ENCODE peak calls at places on chromosome 10, in seven cellular contexts. P is H1, Y is GM12878, K is SK-N-SH, W is K562, V is HepG2, B is GM12891. X is an unnamed sample.

GRCh38 chr10:73159038-73159648 is 8.7 kb downstream of the ECD start:
- DNase-seq in B (no peak), P (peak; percentile 3), K (peak; percentile 59), Y (peak; percentile 30), W (peak; percentile 70), V (peak; percentile 59), X (peak; percentile 25)

GRCh38 chr10:125370578-125370977 is 210.2 kb upstream of the CTBP2 start:
- DNase-seq in Y (no peak), B (no peak), K (no peak), V (no peak), P (peak; percentile 88), W (peak; percentile 53), X (no peak)

GRCh38 chr10:29783211-29783947 is 148.6 kb upstream of the SVIL start:
- DNase-seq in Y (no peak), V (no peak), B (no peak), W (no peak), K (no peak), P (no peak), X (no peak)

GRCh38 chr10:92387289-92387940 is 96.4 kb downstream of the MARCHF5 start:
- DNase-seq in K (peak; percentile 29), V (peak; percentile 65), Y (no peak), W (peak; percentile 86), B (no peak), P (peak; percentile 71), X (no peak)

GRCh38 chr10:76397210-76397881 is 965.9 kb downstream of the LRMDA start:
- DNase-seq in V (no peak), P (no peak), Y (no peak), W (no peak), K (no peak), B (no peak), X (no peak)

GRCh38 chr10:132158810-132159209 is 27.9 kb upstream of the DPYSL4 start:
- DNase-seq in W (no peak), Y (no peak), K (peak; percentile 71), V (no peak), P (no peak), B (no peak), X (no peak)

GRCh38 chr10:6204341-6205191 is 1.8 kb downstream of the PFKFB3 start:
- DNase-seq in B (no peak), P (no peak), W (no peak), V (no peak), K (peak; percentile 54), Y (no peak), X (no peak)

GRCh38 chr10:89814278-89814677 is 112.9 kb downstream of the KIF20B start:
- DNase-seq in B (no peak), K (no peak), P (no peak), Y (no peak), W (no peak), V (peak; percentile 93), X (no peak)

GRCh38 chr10:44348496-44348895 is 36.4 kb downstream of the CXCL12 start:
- DNase-seq in K (no peak), B (no peak), P (no peak), V (no peak), W (no peak), Y (no peak), X (no peak)

GRCh38 chr10:127976701-127977367 is 69.9 kb downstream of the PTPRE start:
- DNase-seq in Y (no peak), P (no peak), K (peak; percentile 46), W (no peak), B (no peak), V (no peak), X (no peak)

GRCh38 chr10:62047960-62048383 is 146.5 kb downstream of the ARID5B start:
- DNase-seq in Y (no peak), W (no peak), B (no peak), K (no peak), V (peak; percentile 25), P (no peak), X (no peak)

GRCh38 chr10:3754727-3755439 is 30.1 kb downstream of the KLF6 start:
- DNase-seq in W (peak; percentile 42), P (no peak), B (no peak), V (peak; percentile 60), Y (no peak), K (no peak), X (no peak)

GRCh38 chr10:44391981-44392380 is 7.1 kb upstream of the CXCL12 start:
- DNase-seq in V (no peak), B (no peak), P (no peak), W (no peak), K (no peak), Y (no peak), X (no peak)

GRCh38 chr10:132877473-132877872 is 64.9 kb downstream of the CFAP46 start:
- DNase-seq in Y (no peak), W (no peak), B (no peak), V (no peak), K (no peak), P (no peak), X (no peak)

GRCh38 chr10:10361486-10361885 is 656.2 kb upstream of the CELF2 start:
- DNase-seq in P (peak; percentile 47), B (no peak), K (no peak), Y (no peak), V (no peak), W (no peak), X (no peak)

GRCh38 chr10:26044123-26044749 is 110.2 kb downstream of the MYO3A start:
- DNase-seq in Y (no peak), B (no peak), W (no peak), V (no peak), K (no peak), P (no peak), X (no peak)

GRCh38 chr10:46073564-46073963 is 27.5 kb upstream of the MSMB start:
- DNase-seq in V (no peak), W (no peak), Y (no peak), P (no peak), B (no peak), K (no peak), X (no peak)

GRCh38 chr10:46077616-46078268 is 31.7 kb upstream of the MSMB start:
- DNase-seq in P (no peak), Y (no peak), V (no peak), K (no peak), B (no peak), W (no peak), X (no peak)

GRCh38 chr10:46074547-46074946 is 28.5 kb upstream of the MSMB start:
- DNase-seq in K (no peak), Y (no peak), V (no peak), B (no peak), W (no peak), P (no peak), X (no peak)

GRCh38 chr10:46077141-46077554 is 31.1 kb upstream of the MSMB start:
- DNase-seq in P (no peak), B (no peak), Y (no peak), V (no peak), W (no peak), K (no peak), X (no peak)

GRCh38 chr10:46075869-46076268 is 29.8 kb upstream of the MSMB start:
- DNase-seq in K (no peak), Y (no peak), P (no peak), B (no peak), V (no peak), W (no peak), X (no peak)
- TF ChIP-seq TAF1 in K (no peak), Y (no peak), P (no peak), B (no peak), V (no peak), W (no peak), X (no peak)

GRCh38 chr10:71494980-71495381 is 98.3 kb downstream of the CDH23 start:
- DNase-seq in Y (peak; percentile 34), V (no peak), W (no peak), B (peak; percentile 40), P (no peak), K (no peak), X (no peak)

GRCh38 chr10:71494470-71494869 is 97.8 kb downstream of the CDH23 start:
- DNase-seq in P (no peak), V (no peak), W (no peak), B (no peak), K (no peak), Y (no peak), X (no peak)

GRCh38 chr10:71489077-71489476 is 92.4 kb downstream of the CDH23 start:
- DNase-seq in B (no peak), W (no peak), Y (no peak), P (no peak), K (no peak), V (no peak), X (no peak)

GRCh38 chr10:71493741-71494140 is 97.0 kb downstream of the CDH23 start:
- DNase-seq in Y (no peak), P (no peak), B (no peak), V (no peak), W (no peak), K (no peak), X (no peak)

DNA sequence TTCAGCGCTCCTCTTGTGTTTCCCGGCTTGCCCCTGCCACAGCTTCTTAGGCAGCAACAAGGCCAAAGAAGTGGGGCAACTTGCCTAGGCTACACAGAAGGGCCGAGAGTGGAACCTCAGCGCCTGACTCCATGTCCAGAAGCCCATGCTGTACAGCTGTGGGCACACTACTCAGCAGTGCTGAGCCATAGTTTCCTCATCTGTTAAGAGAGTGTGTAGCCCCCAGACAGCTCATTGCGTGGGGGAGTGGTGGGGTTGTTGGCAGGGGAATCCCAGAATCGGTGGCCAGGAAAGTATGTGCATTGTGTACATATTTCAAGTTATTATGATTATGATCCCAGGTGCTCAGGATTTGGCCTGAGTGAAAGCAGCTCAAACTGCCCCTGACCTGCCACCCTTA is 96.2 kb downstream of the CDH23 start:
- DNase-seq in V (no peak), B (no peak), K (no peak), Y (no peak), P (no peak), W (no peak), X (no peak)
- TF ChIP-seq TAF1 in V (no peak), B (no peak), K (no peak), Y (no peak), P (no peak), W (no peak), X (no peak)

DNA sequence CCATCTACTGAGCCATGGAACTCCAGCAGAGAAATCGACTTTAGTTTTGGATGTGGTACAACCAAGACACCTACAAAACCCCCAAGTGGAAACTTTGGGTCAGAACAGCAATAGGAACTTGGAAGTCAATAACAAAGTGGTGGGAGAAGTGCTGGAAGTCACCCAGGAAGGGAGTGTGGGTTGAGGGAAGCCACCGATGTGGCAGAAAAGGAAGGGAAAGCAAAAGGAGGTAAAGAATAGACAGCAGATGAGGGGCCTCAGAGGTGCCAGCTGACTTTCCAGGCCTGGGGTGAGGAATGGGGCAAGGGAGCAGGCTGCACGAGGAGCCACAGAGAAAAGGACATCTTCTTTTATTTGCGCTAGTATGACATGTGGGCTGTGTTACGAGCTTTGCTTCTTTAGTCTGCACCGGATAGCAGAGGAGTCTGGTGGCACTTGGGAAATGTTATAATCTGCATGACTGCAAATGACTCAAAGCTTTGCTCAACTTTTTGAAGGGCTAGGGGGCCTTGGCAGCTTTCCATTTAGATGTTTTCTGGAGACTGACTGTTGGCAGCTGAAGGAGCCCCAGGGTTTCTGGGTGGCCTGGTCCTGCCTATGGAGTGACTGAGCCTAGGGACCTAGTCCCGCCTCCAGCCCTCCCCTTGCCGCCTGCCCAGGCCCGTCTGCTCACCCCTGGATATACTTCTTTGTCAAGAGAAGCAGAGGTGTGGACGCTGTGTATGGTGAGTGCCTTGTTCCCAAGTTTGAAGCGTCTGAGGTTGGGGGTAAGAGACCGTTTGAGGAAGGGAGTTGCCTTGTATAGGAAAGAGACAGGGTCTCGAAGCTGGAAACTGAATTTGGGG is 5.0 kb downstream of the PRXL2A start:
- DNase-seq in W (no peak), Y (no peak), B (no peak), P (no peak), V (no peak), K (peak; percentile 55), X (no peak)
- TF ChIP-seq TAF1 in W (no peak), Y (no peak), B (no peak), P (no peak), V (no peak), K (no peak), X (no peak)

GRCh38 chr10:68172324-68172723 is 59.6 kb downstream of the ATOH7 start:
- DNase-seq in K (no peak), V (no peak), Y (peak; percentile 52), W (no peak), B (no peak), P (no peak), X (no peak)
- TF ChIP-seq TAF1 in K (no peak), V (no peak), Y (no peak), W (no peak), B (no peak), P (no peak), X (no peak)